ENCODE peak calls at places on chromosomes 16 and 17, in nine cellular contexts. S is GM23248, G is GM23338, B is neural progenitor cell, K is PC-3, T is HCT116, O is OCI-LY7, U is MM.1S, H is SK-N-SH. M is an unnamed sample.

GRCh38 chr17:48026503-48027321 is 10.9 kb downstream of the COPZ2 start:
- DNase-seq in S (peak; percentile 99), G (peak; percentile 96), B (peak; percentile 95), K (peak; percentile 93), T (peak; percentile 90), O (peak; percentile 87), U (peak; percentile 77), H (peak; percentile 91), M (peak; percentile 96)

GRCh38 chr17:39666601-39667261 is 1.5 kb upstream of the PNMT start:
- DNase-seq in S (peak; percentile 15), G (no peak), B (no peak), K (no peak), T (no peak), O (no peak), U (no peak), H (peak; percentile 53), M (no peak)

GRCh38 chr17:78359216-78359935 is 501 bp downstream of the SOCS3 start:
- DNase-seq in S (peak; percentile 64), G (peak; percentile 51), B (peak; percentile 66), K (no peak), T (no peak), O (no peak), U (no peak), H (peak; percentile 90), M (no peak)

GRCh38 chr16:1791943-1792812 is 1.3 kb downstream of the IGFALS start:
- DNase-seq in S (no peak), G (no peak), B (no peak), K (no peak), T (no peak), O (no peak), U (no peak), H (no peak), M (peak; percentile 6)

GRCh38 chr17:16980813-16981731 is 9.2 kb upstream of the TNFRSF13B start:
- DNase-seq in S (peak; percentile 85), G (no peak), B (no peak), K (peak; percentile 55), T (no peak), O (no peak), U (peak; percentile 4), H (no peak), M (no peak)

GRCh38 chr16:20931066-20931465 is 30.5 kb downstream of the LYRM1 start:
- DNase-seq in S (peak; percentile 54), G (no peak), B (no peak), K (no peak), T (no peak), O (no peak), U (no peak), H (no peak), M (no peak)

GRCh38 chr16:89256651-89257254 is 39.2 kb downstream of the ZNF778 start:
- DNase-seq in S (peak; percentile 89), G (peak; percentile 89), B (peak; percentile 58), K (peak; percentile 81), T (no peak), O (no peak), U (no peak), H (peak; percentile 30), M (peak; percentile 60)

GRCh38 chr16:84735846-84736586 is 36.2 kb downstream of the USP10 start:
- DNase-seq in S (no peak), G (no peak), B (no peak), K (peak; percentile 45), T (no peak), O (no peak), U (no peak), H (peak; percentile 51), M (no peak)

GRCh38 chr17:5225668-5226457 is 8.8 kb downstream of the SCIMP start:
- DNase-seq in S (no peak), G (no peak), B (no peak), K (no peak), T (no peak), O (no peak), U (no peak), H (no peak), M (no peak)

GRCh38 chr16:1037023-1037933 is 35.3 kb upstream of the SSTR5 start:
- DNase-seq in S (peak; percentile 71), G (peak; percentile 18), B (no peak), K (peak; percentile 40), T (no peak), O (no peak), U (no peak), H (no peak), M (peak; percentile 70)

GRCh38 chr16:75065149-75065807 is 51.3 kb downstream of the LDHD start:
- DNase-seq in S (no peak), G (no peak), B (no peak), K (peak; percentile 71), T (no peak), O (no peak), U (no peak), H (no peak), M (peak; percentile 37)

GRCh38 chr17:59572301-59572924 is 7.0 kb downstream of the DHX40 start:
- DNase-seq in S (peak; percentile 82), G (no peak), B (no peak), K (no peak), T (no peak), O (no peak), U (no peak), H (no peak), M (no peak)

GRCh38 chr16:86929149-86929871 is 351.0 kb downstream of the FOXL1 start:
- DNase-seq in S (peak; percentile 77), G (no peak), B (no peak), K (no peak), T (no peak), O (no peak), U (no peak), H (no peak), M (peak; percentile 46)

GRCh38 chr16:4182581-4183257 is 59.2 kb downstream of the SRL start:
- DNase-seq in S (no peak), G (no peak), B (no peak), K (no peak), T (no peak), O (no peak), U (no peak), H (no peak), M (no peak)

GRCh38 chr17:34382586-34383224 is 19.7 kb upstream of the CCL1 start:
- DNase-seq in S (no peak), G (no peak), B (no peak), K (no peak), T (no peak), O (peak; percentile 63), U (peak; percentile 88), H (peak; percentile 16), M (no peak)

GRCh38 chr16:1351215-1351581 is 480 bp downstream of the TSR3 start:
- DNase-seq in S (peak; percentile 27), G (no peak), B (no peak), K (no peak), T (no peak), O (no peak), U (no peak), H (no peak), M (no peak)

GRCh38 chr16:89466920-89467319 is 23.4 kb downstream of the ANKRD11 start:
- DNase-seq in S (no peak), G (no peak), B (no peak), K (no peak), T (no peak), O (no peak), U (no peak), H (no peak), M (no peak)

GRCh38 chr16:57318240-57318970 is 33.9 kb upstream of the PLLP start:
- DNase-seq in S (no peak), G (peak; percentile 67), B (peak; percentile 36), K (no peak), T (no peak), O (no peak), U (no peak), H (no peak), M (no peak)

GRCh38 chr16:3665508-3665907 is 11.0 kb downstream of the DNASE1 start:
- DNase-seq in S (no peak), G (no peak), B (no peak), K (no peak), T (no peak), O (peak; percentile 57), U (no peak), H (no peak), M (no peak)

GRCh38 chr17:57006040-57006439 is 28.1 kb downstream of the SCPEP1 start:
- DNase-seq in S (no peak), G (no peak), B (no peak), K (peak; percentile 23), T (no peak), O (peak; percentile 23), U (no peak), H (no peak), M (no peak)

GRCh38 chr17:17876959-17877547 is 40.3 kb upstream of the SREBF1 start:
- DNase-seq in S (peak; percentile 61), G (no peak), B (no peak), K (no peak), T (no peak), O (no peak), U (no peak), H (no peak), M (no peak)

GRCh38 chr16:10881479-10882030 is 4.6 kb downstream of the CIITA start:
- DNase-seq in S (no peak), G (no peak), B (no peak), K (no peak), T (no peak), O (no peak), U (peak; percentile 66), H (no peak), M (no peak)
- H3K27ac ChIP-seq in S (no peak overlapping the region), G (no peak overlapping the region), B (no peak overlapping the region), K (no peak overlapping the region), T (no peak overlapping the region), O (peak overlapping the region; percentile 10), U (peak overlapping the region; percentile 84), H (no peak overlapping the region), M (no peak overlapping the region)

DNA sequence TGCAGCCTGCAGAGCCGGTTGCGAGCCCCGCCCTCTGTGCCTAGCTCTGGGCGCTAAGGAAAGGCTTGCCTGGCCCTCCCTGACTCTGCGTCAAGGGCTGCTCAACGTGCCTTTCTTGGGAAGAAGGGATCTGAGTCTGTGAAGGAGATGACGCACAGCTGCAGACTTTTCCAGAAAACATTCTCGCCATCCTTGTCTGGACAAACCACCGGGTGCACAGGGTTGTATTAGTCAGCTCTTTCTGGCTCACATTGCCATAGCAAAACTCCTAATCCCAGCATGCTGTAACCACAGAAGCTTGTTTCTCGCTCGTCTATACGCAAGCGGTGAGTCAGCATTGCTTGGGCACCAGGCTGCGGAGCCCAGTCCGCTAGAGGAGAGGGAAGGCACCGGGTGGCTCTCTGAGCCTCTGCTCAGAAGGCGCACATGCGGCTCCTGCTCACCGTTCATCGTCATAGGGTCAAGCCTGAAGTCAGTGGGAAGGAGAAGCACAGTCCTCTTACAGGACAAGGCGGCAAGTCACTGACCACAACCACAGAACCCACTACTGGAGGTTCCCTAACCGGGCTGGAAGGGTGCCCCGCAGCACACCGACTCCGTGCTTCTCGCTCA is 2.2 kb upstream of the CD300H start:
- DNase-seq in S (peak; percentile 98), G (peak; percentile 39), B (no peak), K (peak; percentile 99), T (peak; percentile 97), O (no peak), U (peak; percentile 26), H (no peak), M (peak; percentile 83)
- H2AFZ ChIP-seq in S (no peak overlapping the region), G (peak overlapping the region; percentile 83), B (no peak overlapping the region), K (peak overlapping the region; percentile 11), T (peak overlapping the region; percentile 48), O (no peak overlapping the region), U (no peak overlapping the region), H (no peak overlapping the region), M (no peak overlapping the region)

GRCh38 chr17:28497931-28498330 is 8.2 kb upstream of the FOXN1 start:
- DNase-seq in S (no peak), G (peak; percentile 72), B (no peak), K (peak; percentile 58), T (no peak), O (no peak), U (no peak), H (no peak), M (no peak)
- TF ChIP-seq EZH2phosphoT487 in S (no peak), G (no peak), B (no peak), K (no peak), T (no peak), O (no peak), U (no peak), H (no peak), M (no peak)

GRCh38 chr17:1713878-1714487 is 3.8 kb upstream of the TLCD2 start:
- DNase-seq in S (peak; percentile 48), G (peak; percentile 92), B (peak; percentile 86), K (peak; percentile 56), T (peak; percentile 64), O (no peak), U (no peak), H (peak; percentile 62), M (peak; percentile 77)
- H3K27ac ChIP-seq in S (peak overlapping the region; percentile 80), G (peak overlapping the region; percentile 92), B (no peak overlapping the region), K (peak overlapping the region; percentile 96), T (peak overlapping the region; percentile 91), O (no peak overlapping the region), U (no peak overlapping the region), H (peak overlapping the region; percentile 98), M (peak overlapping the region; percentile 96)